ENCODE peak calls at places on chromosomes 7 and 10, in four cellular contexts. L is CD8-positive, alpha-beta memory T cell; U is BJ; V is AG09309. O is an unnamed sample.

GRCh38 chr10:44258460-44259089 is 126.3 kb downstream of the CXCL12 start:
- DNase-seq in U (no peak), L (no peak), V (no peak), O (no peak)

GRCh38 chr10:84818956-84819355 is 490.6 kb downstream of the CCSER2 start:
- DNase-seq in U (no peak), L (no peak), V (no peak), O (no peak)

GRCh38 chr10:60753817-60754216 is 24.5 kb upstream of the CDK1 start:
- DNase-seq in V (no peak), L (no peak), U (no peak), O (no peak)

GRCh38 chr10:119408969-119409371 is 133.5 kb downstream of the RGS10 start:
- DNase-seq in V (no peak), L (no peak), U (no peak), O (peak)

GRCh38 chr7:116495737-116496136 is 3.8 kb upstream of the CAV2 start:
- DNase-seq in L (no peak), V (no peak), U (no peak), O (peak)

GRCh38 chr7:130363156-130363847 is 17.0 kb upstream of the CPA1 start:
- DNase-seq in U (peak), V (peak), L (no peak), O (peak)

GRCh38 chr10:89887406-89887805 is 186.0 kb downstream of the KIF20B start:
- DNase-seq in V (no peak), U (no peak), L (no peak), O (no peak)

GRCh38 chr10:53441804-53442203 is 669.2 kb upstream of the MBL2 start:
- DNase-seq in V (no peak), U (no peak), L (no peak), O (no peak)

GRCh38 chr10:12981570-12981969 is 19.9 kb downstream of the CCDC3 start:
- DNase-seq in U (no peak), L (no peak), V (no peak), O (peak)

GRCh38 chr10:29273478-29273877 is 15.4 kb upstream of the LYZL1 start:
- DNase-seq in U (no peak), L (no peak), V (no peak), O (no peak)

GRCh38 chr10:93806882-93807281 is 49.1 kb downstream of the LGI1 start:
- DNase-seq in U (no peak), L (no peak), V (no peak), O (peak)

GRCh38 chr10:125727436-125727835 is 7.9 kb downstream of the EDRF1 start:
- DNase-seq in V (no peak), L (no peak), U (no peak), O (no peak)

GRCh38 chr7:43669286-43670081 is 59.8 kb downstream of the COA1 start:
- DNase-seq in U (no peak), V (no peak), L (peak), O (no peak)

GRCh38 chr10:75035975-75036708 is 75.3 kb upstream of the SAMD8 start:
- DNase-seq in V (no peak), U (no peak), L (no peak), O (peak)

GRCh38 chr10:86203162-86203905 is 163.3 kb downstream of the GRID1 start:
- DNase-seq in U (no peak), L (no peak), V (no peak), O (peak)

GRCh38 chr10:58653139-58653538 is 140.5 kb downstream of the BICC1 start:
- DNase-seq in L (no peak), U (no peak), V (no peak), O (peak)

GRCh38 chr10:122255509-122256301 is 15.4 kb upstream of the BTBD16 start:
- DNase-seq in L (no peak), V (no peak), U (no peak), O (no peak)

GRCh38 chr7:118478236-118478635 is 253.7 kb downstream of the ANKRD7 start:
- DNase-seq in U (no peak), V (no peak), L (no peak), O (no peak)

GRCh38 chr10:81594991-81595390 is 280.0 kb upstream of the NRG3 start:
- DNase-seq in U (no peak), V (no peak), L (no peak), O (no peak)

GRCh38 chr10:102628451-102628911 is 15.8 kb upstream of the TRIM8 start:
- DNase-seq in U (no peak), V (no peak), L (no peak), O (no peak)

GRCh38 chr7:52831321-52831720 is 204.1 kb upstream of the POM121L12 start:
- DNase-seq in V (no peak), L (no peak), U (no peak), O (no peak)

DNA sequence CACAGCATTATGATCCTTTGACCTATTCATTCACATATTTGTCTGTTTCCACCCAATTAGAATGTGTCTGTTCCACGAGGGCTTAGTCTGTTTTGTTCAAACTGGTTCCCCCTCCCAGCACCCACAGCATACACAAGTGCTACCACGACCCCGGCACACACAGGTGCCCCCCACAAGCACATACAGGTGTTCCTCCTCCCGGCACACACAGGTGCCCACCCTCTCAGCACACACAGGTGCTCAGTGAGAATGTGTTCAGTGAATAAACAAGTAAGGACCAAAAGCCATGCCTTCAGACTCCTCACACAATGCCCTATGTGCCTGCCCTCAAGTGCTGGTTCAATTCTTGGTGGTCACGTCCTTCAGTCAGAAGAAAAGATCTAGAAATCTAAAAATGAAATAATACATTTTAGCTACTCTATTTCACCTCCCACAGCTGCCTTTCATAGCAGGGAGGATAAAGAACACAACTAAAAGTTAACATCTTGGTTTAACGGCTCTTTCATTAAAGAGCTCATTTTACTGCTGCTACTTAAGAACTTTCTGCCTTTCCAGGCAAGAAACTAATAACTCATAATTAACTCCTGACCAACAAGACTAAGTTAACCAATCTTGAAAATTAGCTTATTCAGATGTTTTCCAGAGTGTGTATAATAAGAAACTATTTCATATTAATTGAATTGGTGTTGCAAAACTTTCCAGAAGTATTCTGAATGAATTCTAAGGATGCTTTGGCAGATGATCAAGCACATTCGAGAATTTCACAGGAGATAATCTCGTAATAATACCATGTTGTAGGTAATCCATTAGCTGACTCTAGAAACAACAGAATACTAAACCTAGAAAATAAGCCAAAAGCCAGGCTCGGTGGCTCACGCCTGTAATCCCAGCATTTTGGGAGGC is 2.3 kb downstream of the DNMBP start:
- DNase-seq in V (no peak), U (no peak), L (no peak), O (no peak)
- H3K4me3 ChIP-seq in V (peak), U (peak), L (no peak), O (peak)

DNA sequence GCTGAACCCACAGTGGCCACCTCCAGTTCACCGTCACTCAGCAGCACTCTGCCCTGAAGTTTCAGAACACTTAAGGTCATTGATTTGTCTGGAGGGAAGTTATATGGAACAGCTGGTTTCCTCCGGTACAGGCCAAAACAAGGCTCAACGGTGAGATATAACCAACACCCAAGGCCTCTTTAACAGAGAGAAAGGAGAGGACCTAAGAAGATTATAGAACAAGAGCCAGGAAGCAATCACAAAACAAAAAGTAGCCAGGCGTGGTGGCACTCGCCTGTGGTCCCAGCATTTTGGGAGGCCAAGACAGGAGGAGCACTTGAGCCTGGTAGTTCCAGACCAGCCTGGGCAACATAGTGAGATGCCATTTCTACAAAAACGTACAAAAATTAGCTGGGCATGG is 290.7 kb downstream of the SKIDA1 start:
- DNase-seq in L (no peak), U (no peak), V (no peak), O (no peak)
- H3K4me3 ChIP-seq in L (no peak), U (no peak), V (no peak), O (no peak)

DNA sequence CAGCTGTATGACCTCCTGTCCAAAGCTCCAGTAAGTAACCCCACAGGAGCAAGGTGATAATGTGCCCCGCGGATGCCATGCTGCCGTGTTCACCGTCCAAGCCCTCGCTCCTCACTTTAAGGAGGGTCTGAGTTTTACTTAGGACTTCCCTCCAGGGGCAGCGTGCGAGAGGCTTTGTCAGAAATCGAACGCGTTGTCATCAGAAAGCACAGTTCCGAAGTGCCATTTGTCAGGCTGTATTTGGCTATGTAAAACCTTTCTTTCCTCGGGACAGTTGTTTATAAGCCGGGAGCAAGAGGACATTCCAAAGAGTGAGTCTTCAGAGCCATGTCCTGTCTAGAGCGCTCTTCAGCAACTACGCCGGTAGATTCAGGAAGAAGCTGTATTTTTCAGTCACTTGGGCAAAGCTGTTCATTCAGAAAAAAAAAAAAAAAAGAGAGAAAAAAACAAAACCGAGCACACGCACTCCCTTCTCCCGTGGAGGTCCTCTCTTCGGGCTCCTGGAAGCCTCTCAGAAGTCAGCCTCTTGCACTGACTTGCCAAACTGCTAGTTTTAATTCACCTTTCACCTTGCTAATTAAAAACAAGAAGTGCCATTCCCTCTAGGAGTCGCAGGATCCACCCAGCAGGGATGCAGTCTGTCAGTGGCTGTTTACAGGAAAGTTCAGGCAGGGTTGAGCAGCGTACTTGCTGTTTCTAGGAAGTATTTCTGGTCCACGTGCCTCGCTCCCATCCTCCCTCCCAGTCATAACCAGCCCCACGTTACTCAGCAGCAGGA is at the start of gene SEMA3E:
- DNase-seq in L (no peak), V (no peak), U (no peak), O (peak)
- H3K4me3 ChIP-seq in L (no peak), V (peak), U (peak), O (peak)

GRCh38 chr10:27995311-27995710 is 3.6 kb downstream of the ODAD2 start:
- DNase-seq in V (no peak), U (no peak), L (no peak), O (no peak)

GRCh38 chr10:27998178-27998953 is 513 bp downstream of the ODAD2 start:
- DNase-seq in U (no peak), L (peak), V (no peak), O (no peak)

GRCh38 chr10:28001353-28001752 is 2.5 kb upstream of the ODAD2 start:
- DNase-seq in U (no peak), V (no peak), L (no peak), O (no peak)

GRCh38 chr10:27997865-27998177 is 1.1 kb downstream of the ODAD2 start:
- DNase-seq in L (no peak), V (no peak), U (no peak), O (no peak)

DNA sequence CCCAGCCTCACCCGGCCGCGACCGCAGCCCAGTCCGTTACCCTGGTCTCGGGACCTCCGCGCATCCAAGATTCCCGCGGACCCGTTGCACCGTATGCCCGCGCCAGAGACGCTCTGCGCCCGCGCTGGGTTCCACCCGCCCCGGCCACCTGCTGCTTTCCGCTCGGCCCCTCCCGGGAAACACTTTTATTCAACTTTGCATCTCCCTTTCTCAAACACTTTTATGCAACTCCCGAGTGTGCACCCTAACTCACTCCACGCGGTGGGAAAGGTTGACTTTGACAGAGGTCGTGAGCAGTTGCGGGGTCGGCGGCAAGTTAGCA is at the start of gene ODAD2:
- DNase-seq in L (peak), V (no peak), U (no peak), O (no peak)
- H3K4me3 ChIP-seq in L (peak), V (peak), U (peak), O (peak)

GRCh38 chr7:101923276-101923985 is 106.0 kb downstream of the CUX1 start:
- DNase-seq in V (no peak), L (no peak), U (peak), O (peak)

GRCh38 chr7:101924171-101924570 is 106.7 kb downstream of the CUX1 start:
- DNase-seq in U (peak), V (no peak), L (no peak), O (peak)

GRCh38 chr7:101932053-101932452 is 114.6 kb downstream of the CUX1 start:
- DNase-seq in L (no peak), V (no peak), U (no peak), O (no peak)

GRCh38 chr7:101926265-101926664 is 108.8 kb downstream of the CUX1 start:
- DNase-seq in U (no peak), V (no peak), L (no peak), O (no peak)

GRCh38 chr7:101927389-101928306 is 110.2 kb downstream of the CUX1 start:
- DNase-seq in L (no peak), V (no peak), U (no peak), O (peak)
- H3K4me3 ChIP-seq in L (no peak), V (no peak), U (no peak), O (no peak)

O was measured in fibroblast of pulmonary artery.